ENCODE peak calls at places on chromosomes 4 and X, in seven cellular contexts. One of them, this sample, is unnamed.

GRCh38 chrX:113059714-113060113 is 219.1 kb upstream of the AMOT start:
- DNase-seq in left ventricle myocardium inferior: no peak
- DNase-seq in GM12878: no peak
- DNase-seq in heart left ventricle: no peak
- DNase-seq in suprapubic skin: no peak
- DNase-seq in CD4-positive, CD25-positive, alpha-beta regulatory T cell: no peak
- DNase-seq in tibial artery: no peak
- DNase-seq in this sample: no peak

GRCh38 chrX:132209527-132209926 is 9.7 kb downstream of the RAP2C start:
- DNase-seq in left ventricle myocardium inferior: no peak
- DNase-seq in GM12878: no peak
- DNase-seq in heart left ventricle: no peak
- DNase-seq in suprapubic skin: no peak
- DNase-seq in CD4-positive, CD25-positive, alpha-beta regulatory T cell: no peak
- DNase-seq in tibial artery: no peak
- DNase-seq in this sample: no peak

GRCh38 chrX:132489256-132490085 is 633 bp upstream of the MBNL3 start:
- DNase-seq in left ventricle myocardium inferior: peak; percentile 47
- DNase-seq in GM12878: no peak
- DNase-seq in heart left ventricle: peak; percentile 53
- DNase-seq in suprapubic skin: no peak
- DNase-seq in CD4-positive, CD25-positive, alpha-beta regulatory T cell: peak; percentile 58
- DNase-seq in tibial artery: peak; percentile 45
- DNase-seq in this sample: peak; percentile 28

GRCh38 chr4:76969941-76970529 is 20.5 kb downstream of the SEPTIN11 start:
- DNase-seq in left ventricle myocardium inferior: no peak
- DNase-seq in GM12878: no peak
- DNase-seq in heart left ventricle: no peak
- DNase-seq in suprapubic skin: no peak
- DNase-seq in CD4-positive, CD25-positive, alpha-beta regulatory T cell: no peak
- DNase-seq in tibial artery: no peak
- DNase-seq in this sample: no peak

GRCh38 chrX:24877854-24878650 is 137.7 kb downstream of the ARX start:
- DNase-seq in left ventricle myocardium inferior: no peak
- DNase-seq in GM12878: no peak
- DNase-seq in heart left ventricle: no peak
- DNase-seq in suprapubic skin: no peak
- DNase-seq in CD4-positive, CD25-positive, alpha-beta regulatory T cell: peak; percentile 12
- DNase-seq in tibial artery: no peak
- DNase-seq in this sample: peak; percentile 36

GRCh38 chrX:132831336-132831973 is 127.0 kb downstream of the HS6ST2 start:
- DNase-seq in left ventricle myocardium inferior: no peak
- DNase-seq in GM12878: no peak
- DNase-seq in heart left ventricle: no peak
- DNase-seq in suprapubic skin: no peak
- DNase-seq in CD4-positive, CD25-positive, alpha-beta regulatory T cell: no peak
- DNase-seq in tibial artery: no peak
- DNase-seq in this sample: no peak

GRCh38 chr4:83644677-83645639 is 109.0 kb downstream of the GPAT3 start:
- DNase-seq in left ventricle myocardium inferior: no peak
- DNase-seq in GM12878: peak; percentile 28
- DNase-seq in heart left ventricle: no peak
- DNase-seq in suprapubic skin: no peak
- DNase-seq in CD4-positive, CD25-positive, alpha-beta regulatory T cell: peak; percentile 73
- DNase-seq in tibial artery: no peak
- DNase-seq in this sample: peak; percentile 42

GRCh38 chr4:2450394-2451035 is 18.4 kb upstream of the RNF4 start:
- DNase-seq in left ventricle myocardium inferior: no peak
- DNase-seq in GM12878: no peak
- DNase-seq in heart left ventricle: no peak
- DNase-seq in suprapubic skin: peak; percentile 68
- DNase-seq in CD4-positive, CD25-positive, alpha-beta regulatory T cell: no peak
- DNase-seq in tibial artery: no peak
- DNase-seq in this sample: no peak

GRCh38 chr4:94758141-94758699 is 465 bp downstream of the BMPR1B start:
- DNase-seq in left ventricle myocardium inferior: no peak
- DNase-seq in GM12878: no peak
- DNase-seq in heart left ventricle: no peak
- DNase-seq in suprapubic skin: no peak
- DNase-seq in CD4-positive, CD25-positive, alpha-beta regulatory T cell: no peak
- DNase-seq in tibial artery: peak; percentile 46
- DNase-seq in this sample: no peak

GRCh38 chr4:186727977-186728519 is 4.4 kb upstream of the FAT1 start:
- DNase-seq in left ventricle myocardium inferior: no peak
- DNase-seq in GM12878: no peak
- DNase-seq in heart left ventricle: no peak
- DNase-seq in suprapubic skin: no peak
- DNase-seq in CD4-positive, CD25-positive, alpha-beta regulatory T cell: no peak
- DNase-seq in tibial artery: no peak
- DNase-seq in this sample: peak; percentile 78

GRCh38 chr4:140497776-140498636 is at the start of gene MGAT4D:
- DNase-seq in left ventricle myocardium inferior: no peak
- DNase-seq in GM12878: no peak
- DNase-seq in heart left ventricle: no peak
- DNase-seq in suprapubic skin: peak; percentile 78
- DNase-seq in CD4-positive, CD25-positive, alpha-beta regulatory T cell: no peak
- DNase-seq in tibial artery: no peak
- DNase-seq in this sample: no peak

GRCh38 chr4:42568610-42569207 is 88.2 kb downstream of the ATP8A1 start:
- DNase-seq in left ventricle myocardium inferior: no peak
- DNase-seq in GM12878: peak; percentile 25
- DNase-seq in heart left ventricle: peak; percentile 64
- DNase-seq in suprapubic skin: no peak
- DNase-seq in CD4-positive, CD25-positive, alpha-beta regulatory T cell: peak; percentile 79
- DNase-seq in tibial artery: peak; percentile 57
- DNase-seq in this sample: no peak

GRCh38 chr4:52643846-52644245 is 15.3 kb downstream of the USP46 start:
- DNase-seq in left ventricle myocardium inferior: peak; percentile 87
- DNase-seq in GM12878: no peak
- DNase-seq in heart left ventricle: peak; percentile 85
- DNase-seq in suprapubic skin: no peak
- DNase-seq in CD4-positive, CD25-positive, alpha-beta regulatory T cell: no peak
- DNase-seq in tibial artery: peak; percentile 78
- DNase-seq in this sample: no peak

GRCh38 chr4:138438608-138439007 is 196.5 kb upstream of the SLC7A11 start:
- DNase-seq in left ventricle myocardium inferior: no peak
- DNase-seq in GM12878: no peak
- DNase-seq in heart left ventricle: no peak
- DNase-seq in suprapubic skin: no peak
- DNase-seq in CD4-positive, CD25-positive, alpha-beta regulatory T cell: no peak
- DNase-seq in tibial artery: no peak
- DNase-seq in this sample: no peak

GRCh38 chr4:119050501-119051090 is 85.0 kb upstream of the MYOZ2 start:
- DNase-seq in left ventricle myocardium inferior: no peak
- DNase-seq in GM12878: no peak
- DNase-seq in heart left ventricle: no peak
- DNase-seq in suprapubic skin: no peak
- DNase-seq in CD4-positive, CD25-positive, alpha-beta regulatory T cell: no peak
- DNase-seq in tibial artery: no peak
- DNase-seq in this sample: no peak

GRCh38 chrX:19863237-19864223 is 23.9 kb downstream of the SH3KBP1 start:
- DNase-seq in left ventricle myocardium inferior: no peak
- DNase-seq in GM12878: peak; percentile 88
- DNase-seq in heart left ventricle: no peak
- DNase-seq in suprapubic skin: no peak
- DNase-seq in CD4-positive, CD25-positive, alpha-beta regulatory T cell: no peak
- DNase-seq in tibial artery: no peak
- DNase-seq in this sample: peak; percentile 19

GRCh38 chr4:128819082-128819742 is 9.7 kb downstream of the JADE1 start:
- DNase-seq in left ventricle myocardium inferior: no peak
- DNase-seq in GM12878: no peak
- DNase-seq in heart left ventricle: no peak
- DNase-seq in suprapubic skin: no peak
- DNase-seq in CD4-positive, CD25-positive, alpha-beta regulatory T cell: no peak
- DNase-seq in tibial artery: no peak
- DNase-seq in this sample: no peak

GRCh38 chr4:160180206-160180605 is 1077.3 kb downstream of the RAPGEF2 start:
- DNase-seq in left ventricle myocardium inferior: no peak
- DNase-seq in GM12878: no peak
- DNase-seq in heart left ventricle: no peak
- DNase-seq in suprapubic skin: no peak
- DNase-seq in CD4-positive, CD25-positive, alpha-beta regulatory T cell: no peak
- DNase-seq in tibial artery: no peak
- DNase-seq in this sample: no peak

GRCh38 chr4:153616005-153616555 is 68.0 kb upstream of the TLR2 start:
- DNase-seq in left ventricle myocardium inferior: no peak
- DNase-seq in GM12878: no peak
- DNase-seq in heart left ventricle: no peak
- DNase-seq in suprapubic skin: no peak
- DNase-seq in CD4-positive, CD25-positive, alpha-beta regulatory T cell: peak; percentile 36
- DNase-seq in tibial artery: no peak
- DNase-seq in this sample: no peak

GRCh38 chr4:73964862-73965611 is 16.8 kb downstream of the PF4 start:
- DNase-seq in left ventricle myocardium inferior: no peak
- DNase-seq in GM12878: no peak
- DNase-seq in heart left ventricle: no peak
- DNase-seq in suprapubic skin: no peak
- DNase-seq in CD4-positive, CD25-positive, alpha-beta regulatory T cell: no peak
- DNase-seq in tibial artery: no peak
- DNase-seq in this sample: peak; percentile 9

GRCh38 chrX:154429708-154430107 is 1.2 kb downstream of the ATP6AP1 start:
- DNase-seq in left ventricle myocardium inferior: no peak
- DNase-seq in GM12878: no peak
- DNase-seq in heart left ventricle: no peak
- DNase-seq in suprapubic skin: no peak
- DNase-seq in CD4-positive, CD25-positive, alpha-beta regulatory T cell: no peak
- DNase-seq in tibial artery: no peak
- DNase-seq in this sample: no peak

GRCh38 chr4:132592340-132592739 is 556.8 kb upstream of the PCDH10 start:
- DNase-seq in left ventricle myocardium inferior: no peak
- DNase-seq in GM12878: no peak
- DNase-seq in heart left ventricle: no peak
- DNase-seq in suprapubic skin: no peak
- DNase-seq in CD4-positive, CD25-positive, alpha-beta regulatory T cell: no peak
- DNase-seq in tibial artery: no peak
- DNase-seq in this sample: no peak

GRCh38 chr4:13647012-13647411 is 19.5 kb upstream of the BOD1L1 start:
- DNase-seq in left ventricle myocardium inferior: no peak
- DNase-seq in GM12878: no peak
- DNase-seq in heart left ventricle: no peak
- DNase-seq in suprapubic skin: no peak
- DNase-seq in CD4-positive, CD25-positive, alpha-beta regulatory T cell: no peak
- DNase-seq in tibial artery: no peak
- DNase-seq in this sample: no peak

GRCh38 chrX:41522071-41522470 is 74.9 kb downstream of the NYX start:
- DNase-seq in left ventricle myocardium inferior: no peak
- DNase-seq in GM12878: no peak
- DNase-seq in heart left ventricle: no peak
- DNase-seq in suprapubic skin: no peak
- DNase-seq in CD4-positive, CD25-positive, alpha-beta regulatory T cell: no peak
- DNase-seq in tibial artery: no peak
- DNase-seq in this sample: no peak

GRCh38 chr4:154361450-154361849 is 130.1 kb downstream of the DCHS2 start:
- DNase-seq in left ventricle myocardium inferior: no peak
- DNase-seq in GM12878: no peak
- DNase-seq in heart left ventricle: no peak
- DNase-seq in suprapubic skin: no peak
- DNase-seq in CD4-positive, CD25-positive, alpha-beta regulatory T cell: peak; percentile 5
- DNase-seq in tibial artery: no peak
- DNase-seq in this sample: no peak

DNA sequence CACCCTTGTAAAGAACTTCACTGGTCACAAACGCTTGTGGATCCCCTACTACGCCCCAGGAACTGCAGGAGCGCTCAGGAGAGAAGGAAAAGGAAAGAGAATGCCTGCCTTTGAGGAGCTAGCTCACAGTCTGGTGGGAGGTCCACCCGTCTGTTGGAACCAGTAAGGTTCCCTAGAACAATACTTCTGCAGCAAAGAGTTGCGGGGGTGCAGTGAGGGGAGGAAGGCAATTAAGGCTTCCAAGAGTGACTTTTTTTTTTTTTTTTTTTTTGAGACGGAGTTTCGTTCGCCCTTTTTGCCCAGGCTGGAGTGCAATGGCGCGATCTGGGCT is 321 bp upstream of the CTPS2 start:
- DNase-seq in left ventricle myocardium inferior: no peak
- DNase-seq in GM12878: no peak
- DNase-seq in heart left ventricle: peak; percentile 17
- DNase-seq in suprapubic skin: no peak
- DNase-seq in CD4-positive, CD25-positive, alpha-beta regulatory T cell: no peak
- DNase-seq in tibial artery: no peak
- DNase-seq in this sample: peak; percentile 38
- H3K27ac ChIP-seq in left ventricle myocardium inferior: peak overlapping the region; percentile 83
- H3K27ac ChIP-seq in GM12878: peak overlapping the region; percentile 68
- H3K27ac ChIP-seq in heart left ventricle: peak overlapping the region; percentile 87
- H3K27ac ChIP-seq in suprapubic skin: peak overlapping the region; percentile 88
- H3K27ac ChIP-seq in CD4-positive, CD25-positive, alpha-beta regulatory T cell: peak overlapping the region; percentile 47
- H3K27ac ChIP-seq in tibial artery: peak overlapping the region; percentile 87
- H3K27ac ChIP-seq in this sample: no peak overlapping the region

DNA sequence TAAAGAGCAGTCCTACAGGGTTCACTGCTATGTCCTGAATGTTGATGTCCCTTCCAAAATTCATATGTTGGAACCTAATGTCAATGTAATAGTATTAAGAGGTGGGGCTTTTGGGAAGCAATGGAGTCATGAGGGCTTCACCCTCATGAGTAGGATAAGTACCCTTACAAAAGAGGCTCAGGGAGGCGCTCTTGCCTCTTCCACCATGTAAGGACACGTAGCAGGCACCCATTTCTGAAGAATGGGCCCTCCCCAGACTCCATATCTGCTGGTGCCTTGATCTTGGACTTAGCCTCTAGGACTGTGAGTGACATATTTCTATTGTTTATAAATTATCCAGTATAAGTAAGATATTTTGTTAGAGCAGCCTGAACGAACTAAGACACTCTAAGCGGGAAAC is 15.8 kb downstream of the MED28 start:
- DNase-seq in left ventricle myocardium inferior: no peak
- DNase-seq in GM12878: no peak
- DNase-seq in heart left ventricle: no peak
- DNase-seq in suprapubic skin: no peak
- DNase-seq in CD4-positive, CD25-positive, alpha-beta regulatory T cell: no peak
- DNase-seq in tibial artery: no peak
- DNase-seq in this sample: no peak
- H3K36me3 ChIP-seq in left ventricle myocardium inferior: peaks cover 98% of the 10 kb centered on the region
- H3K36me3 ChIP-seq in GM12878: peaks cover 28% of the 10 kb centered on the region
- H3K36me3 ChIP-seq in heart left ventricle: peaks cover 24% of the 10 kb centered on the region
- H3K36me3 ChIP-seq in suprapubic skin: peaks cover 98% of the 10 kb centered on the region
- H3K36me3 ChIP-seq in CD4-positive, CD25-positive, alpha-beta regulatory T cell: peaks cover 89% of the 10 kb centered on the region
- H3K36me3 ChIP-seq in tibial artery: peaks cover 79% of the 10 kb centered on the region
- H3K36me3 ChIP-seq in this sample: peaks cover 16% of the 10 kb centered on the region

DNA sequence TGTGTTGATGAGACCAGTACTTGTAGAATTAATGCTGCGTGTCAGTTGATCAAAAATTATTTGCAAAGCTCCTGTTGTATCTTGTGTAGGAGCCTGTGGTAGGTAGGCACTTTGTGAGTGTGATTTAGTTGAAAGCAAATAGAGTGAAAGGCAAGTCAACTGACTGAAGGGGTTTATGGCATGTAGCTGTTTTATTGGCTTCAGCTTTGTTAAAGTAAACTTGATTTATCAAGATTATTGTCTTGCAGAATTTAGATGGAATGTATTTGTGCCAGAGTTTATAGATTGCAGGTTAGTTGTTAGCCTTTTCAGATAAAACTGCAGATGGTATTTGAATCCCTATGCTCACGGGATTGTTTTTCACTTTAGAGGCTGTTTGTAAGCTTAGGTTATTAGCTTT is 128.0 kb downstream of the FRAS1 start:
- DNase-seq in left ventricle myocardium inferior: no peak
- DNase-seq in GM12878: no peak
- DNase-seq in heart left ventricle: no peak
- DNase-seq in suprapubic skin: no peak
- DNase-seq in CD4-positive, CD25-positive, alpha-beta regulatory T cell: no peak
- DNase-seq in tibial artery: no peak
- DNase-seq in this sample: no peak
- H3K27ac ChIP-seq in left ventricle myocardium inferior: no peak overlapping the region
- H3K27ac ChIP-seq in GM12878: no peak overlapping the region
- H3K27ac ChIP-seq in heart left ventricle: no peak overlapping the region
- H3K27ac ChIP-seq in suprapubic skin: no peak overlapping the region
- H3K27ac ChIP-seq in CD4-positive, CD25-positive, alpha-beta regulatory T cell: no peak overlapping the region
- H3K27ac ChIP-seq in tibial artery: no peak overlapping the region
- H3K27ac ChIP-seq in this sample: no peak overlapping the region

GRCh38 chr4:162406637-162407370 is 243.0 kb upstream of the FSTL5 start:
- DNase-seq in left ventricle myocardium inferior: no peak
- DNase-seq in GM12878: no peak
- DNase-seq in heart left ventricle: no peak
- DNase-seq in suprapubic skin: no peak
- DNase-seq in CD4-positive, CD25-positive, alpha-beta regulatory T cell: no peak
- DNase-seq in tibial artery: no peak
- DNase-seq in this sample: no peak
- H3K36me3 ChIP-seq in left ventricle myocardium inferior: no peaks in the 10 kb centered on the region
- H3K36me3 ChIP-seq in GM12878: no peaks in the 10 kb centered on the region
- H3K36me3 ChIP-seq in heart left ventricle: no peaks in the 10 kb centered on the region
- H3K36me3 ChIP-seq in suprapubic skin: no peaks in the 10 kb centered on the region
- H3K36me3 ChIP-seq in CD4-positive, CD25-positive, alpha-beta regulatory T cell: no peaks in the 10 kb centered on the region
- H3K36me3 ChIP-seq in tibial artery: no peaks in the 10 kb centered on the region
- H3K36me3 ChIP-seq in this sample: no peaks in the 10 kb centered on the region

This sample was measured in SJSA1.